ENCODE peak calls at places on chromosomes 16 and 17, in six cellular contexts. H, A, X, T, V and R are unnamed samples.

GRCh38 chr17:19306160-19307111 is 56.1 kb downstream of the B9D1 start:
- DNase-seq in V (no peak), X (no peak), A (no peak), H (no peak), T (no peak), R (no peak)

GRCh38 chr17:53687324-53687723 is 135.4 kb upstream of the KIF2B start:
- DNase-seq in A (no peak), X (no peak), T (no peak), H (no peak), V (no peak), R (no peak)

GRCh38 chr17:82629748-82630147 is 18.5 kb downstream of the WDR45B start:
- DNase-seq in H (no peak), T (no peak), X (no peak), A (no peak), V (no peak), R (no peak)

GRCh38 chr17:82152114-82152513 is 54.1 kb upstream of the FASN start:
- DNase-seq in X (no peak), A (no peak), H (no peak), T (no peak), V (no peak), R (no peak)

GRCh38 chr16:28879261-28879840 is 1.1 kb downstream of the ATP2A1 start:
- DNase-seq in X (peak), H (no peak), T (no peak), V (no peak), A (peak), R (no peak)

GRCh38 chr17:600576-601301 is 113.9 kb downstream of the VPS53 start:
- DNase-seq in X (no peak), V (peak), A (peak), H (no peak), T (peak), R (no peak)

GRCh38 chr17:37488009-37488604 is 1.6 kb upstream of the DUSP14 start:
- DNase-seq in V (peak), H (peak), T (peak), A (peak), X (no peak), R (peak)

GRCh38 chr17:34412965-34413441 is 50.0 kb upstream of the CCL1 start:
- DNase-seq in H (no peak), X (no peak), V (peak), A (peak), T (peak), R (no peak)

GRCh38 chr16:25896412-25896811 is 204.7 kb downstream of the HS3ST4 start:
- DNase-seq in H (no peak), X (no peak), A (no peak), V (no peak), T (no peak), R (no peak)

GRCh38 chr16:13036600-13036999 is 135.2 kb downstream of the SHISA9 start:
- DNase-seq in H (peak), A (no peak), V (peak), T (peak), X (peak), R (no peak)

GRCh38 chr17:77513045-77513444 is 372.3 kb downstream of the SEC14L1 start:
- DNase-seq in H (no peak), T (no peak), V (no peak), A (no peak), X (no peak), R (no peak)

GRCh38 chr16:19307587-19308241 is 22.2 kb downstream of the CLEC19A start:
- DNase-seq in H (no peak), A (no peak), V (no peak), T (no peak), X (no peak), R (no peak)

GRCh38 chr16:53945996-53946395 is 242.0 kb downstream of the FTO start:
- DNase-seq in H (peak), V (peak), A (peak), X (no peak), T (peak), R (peak)

GRCh38 chr17:2059125-2059836 is 4.4 kb downstream of the HIC1 start:
- DNase-seq in V (no peak), T (no peak), A (no peak), H (no peak), X (no peak), R (no peak)

GRCh38 chr16:84199097-84199496 is 8.1 kb downstream of the ADAD2 start:
- DNase-seq in A (no peak), H (no peak), T (no peak), X (no peak), V (no peak), R (no peak)

GRCh38 chr16:1443980-1444729 is at the start of gene CCDC154:
- DNase-seq in A (no peak), X (no peak), T (no peak), H (no peak), V (no peak), R (no peak)

GRCh38 chr16:66294507-66294906 is 72.0 kb upstream of the CDH5 start:
- DNase-seq in V (no peak), X (no peak), H (no peak), T (no peak), A (no peak), R (no peak)

GRCh38 chr17:49106366-49107210 is 26.0 kb upstream of the B4GALNT2 start:
- DNase-seq in V (peak), X (no peak), H (no peak), T (peak), A (peak), R (no peak)

GRCh38 chr17:39150795-39151679 is at the start of gene PLXDC1:
- DNase-seq in T (no peak), A (no peak), H (no peak), X (no peak), V (no peak), R (no peak)

DNA sequence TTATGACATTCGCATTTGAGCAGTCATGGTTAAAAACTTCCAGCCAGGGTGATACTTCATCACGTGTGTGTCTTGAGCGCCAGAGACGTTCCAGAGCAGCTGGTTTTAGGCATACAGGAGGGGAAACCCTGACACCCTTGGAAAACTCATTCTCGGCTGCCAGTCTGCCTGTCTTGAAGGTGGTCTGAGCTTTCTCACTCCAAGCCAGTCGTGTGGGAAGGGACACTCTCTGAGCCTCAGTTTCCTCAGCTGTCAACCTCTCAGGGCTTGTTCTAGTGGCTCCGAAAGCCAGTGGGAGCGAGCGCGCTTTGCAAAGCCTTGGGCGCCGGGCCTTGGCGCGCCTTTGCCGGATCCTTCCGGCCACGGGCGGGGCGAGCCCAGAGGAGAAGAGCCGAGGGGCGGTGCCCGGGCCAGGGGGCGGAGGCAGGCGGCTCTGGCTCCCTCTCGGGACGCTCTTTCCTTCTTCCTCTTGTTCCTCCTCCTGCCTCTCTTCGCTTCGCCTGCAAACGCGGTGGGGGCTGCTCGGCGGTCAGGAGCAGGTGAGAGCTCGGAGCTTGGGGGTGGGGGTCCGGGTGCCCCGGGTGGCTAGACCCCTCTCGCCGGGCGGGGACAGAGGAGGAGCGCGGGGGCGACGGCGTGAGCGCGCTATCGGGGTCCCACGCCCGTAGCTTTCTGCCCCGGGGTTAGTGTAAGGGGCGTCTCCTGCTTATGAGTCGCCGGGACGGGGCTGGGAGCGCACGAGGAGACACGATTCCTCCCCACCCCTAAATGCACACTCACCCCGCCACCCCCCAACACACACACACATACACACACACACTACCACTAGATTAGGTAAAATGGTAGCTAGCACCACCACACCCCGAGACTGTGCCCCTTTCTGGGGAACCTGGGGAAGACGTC is at the start of gene LDAF1:
- DNase-seq in X (peak), T (peak), V (peak), H (no peak), A (peak), R (no peak)
- TF ChIP-seq CTCF in X (no peak), T (peak), V (no peak), H (no peak), A (no peak), R (no peak)

GRCh38 chr17:45425984-45426413 is 6.7 kb downstream of the ARHGAP27 start:
- DNase-seq in T (no peak), X (no peak), A (no peak), V (no peak), H (no peak), R (no peak)
- TF ChIP-seq CTCF in T (no peak), X (no peak), A (no peak), V (no peak), H (no peak), R (no peak)

GRCh38 chr17:18043491-18043890 is 4.3 kb downstream of the GID4 start:
- DNase-seq in A (peak), H (no peak), X (no peak), T (peak), V (peak), R (no peak)
- TF ChIP-seq CTCF in A (peak), H (peak), X (no peak), T (peak), V (peak), R (peak)

GRCh38 chr17:55238197-55238930 is 26.4 kb upstream of the HLF start:
- DNase-seq in A (peak), H (peak), X (peak), V (peak), T (peak), R (peak)

GRCh38 chr17:55241097-55241496 is 23.7 kb upstream of the HLF start:
- DNase-seq in X (no peak), T (no peak), H (no peak), A (no peak), V (no peak), R (no peak)

GRCh38 chr17:55237826-55238196 is 26.9 kb upstream of the HLF start:
- DNase-seq in X (no peak), T (no peak), A (no peak), H (no peak), V (peak), R (no peak)

GRCh38 chr17:55237268-55237667 is 27.5 kb upstream of the HLF start:
- DNase-seq in H (no peak), X (no peak), A (no peak), T (no peak), V (no peak), R (no peak)

DNA sequence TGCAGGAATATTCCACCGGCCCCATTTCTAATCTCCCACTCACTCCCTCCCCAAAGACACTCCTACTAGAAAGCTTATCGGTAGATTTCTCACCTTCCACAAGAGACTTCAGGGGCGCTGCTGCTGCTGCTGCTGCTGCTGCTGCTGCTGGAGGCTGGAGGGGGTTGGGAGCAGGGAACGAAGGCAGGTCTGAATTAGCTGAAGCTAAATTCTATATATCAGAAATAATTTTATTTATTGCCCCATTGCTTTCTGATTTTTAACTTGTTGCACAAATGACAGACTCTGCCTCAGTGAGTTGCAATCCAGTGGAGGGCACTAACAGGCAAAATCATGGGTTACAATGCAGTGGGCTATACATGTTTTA is 25.8 kb upstream of the HLF start:
- DNase-seq in A (no peak), X (peak), T (no peak), V (no peak), H (no peak), R (no peak)
- TF ChIP-seq CTCF in A (no peak), X (no peak), T (no peak), V (no peak), H (no peak), R (no peak)

GRCh38 chr16:67426022-67426421 is 4.9 kb upstream of the HSD11B2 start:
- DNase-seq in T (no peak), V (no peak), X (no peak), H (no peak), A (no peak), R (no peak)

GRCh38 chr16:67425581-67425980 is 5.3 kb upstream of the HSD11B2 start:
- DNase-seq in A (no peak), X (peak), H (no peak), V (no peak), T (no peak), R (no peak)

GRCh38 chr16:67428146-67428731 is 2.7 kb upstream of the HSD11B2 start:
- DNase-seq in V (peak), T (peak), H (peak), A (peak), X (peak), R (no peak)

GRCh38 chr16:67425046-67425445 is 5.9 kb upstream of the HSD11B2 start:
- DNase-seq in V (no peak), T (no peak), X (no peak), H (no peak), A (no peak), R (no peak)

GRCh38 chr16:67426950-67427349 is 4.0 kb upstream of the HSD11B2 start:
- DNase-seq in A (no peak), H (no peak), V (no peak), X (no peak), T (no peak), R (no peak)
- TF ChIP-seq CTCF in A (no peak), H (no peak), V (no peak), X (no peak), T (no peak), R (no peak)